ENCODE peak calls at places on chromosome 3, in ten cellular contexts. S is mesenteric fat pad; C is T-helper 9 cell; H is CD8-positive, alpha-beta memory T cell; N is stimulated activated CD4-positive, alpha-beta T cell treated with anti-CD3 and anti-CD28 coated beads, Interleukin-15, amount 100 ng/mL, for 24 hours; F is activated T-helper 9 cell treated with anti-CD3 and anti-CD28 coated beads, Interleukin-2, amount 50 U/mL, for 16 hours; D is OCI-LY7; U is pancreas; I is GM13976; G is NCI-H1105 treated with DMSO at 0.1 percent for 48 hours. Z is an unnamed sample.

GRCh38 chr3:186057594-186057993 is 51.3 kb downstream of the ETV5 start:
- DNase-seq in U (no peak), S (no peak), H (no peak), G (no peak), F (no peak), N (no peak), D (no peak), I (no peak), C (no peak), Z (no peak)

GRCh38 chr3:63351159-63352007 is 73.3 kb downstream of the SYNPR start:
- DNase-seq in G (peak), S (no peak), H (no peak), I (peak), D (peak), C (no peak), N (no peak), U (peak), F (no peak), Z (no peak)

GRCh38 chr3:129040039-129040336 is 20.6 kb upstream of the GP9 start:
- DNase-seq in U (no peak), I (no peak), F (no peak), N (no peak), D (no peak), H (no peak), S (no peak), C (no peak), G (no peak), Z (no peak)

GRCh38 chr3:178562143-178562868 is 26.1 kb downstream of the KCNMB2 start:
- DNase-seq in G (no peak), D (no peak), F (no peak), U (no peak), C (no peak), H (no peak), I (no peak), N (no peak), S (no peak), Z (no peak)

GRCh38 chr3:68402519-68402918 is 529.8 kb downstream of the TAFA4 start:
- DNase-seq in I (no peak), N (no peak), U (no peak), H (no peak), G (no peak), C (no peak), S (no peak), F (no peak), D (no peak), Z (no peak)

GRCh38 chr3:50177346-50177745 is 14.1 kb upstream of the GNAT1 start:
- DNase-seq in F (no peak), N (no peak), U (no peak), H (no peak), I (no peak), G (no peak), D (no peak), C (no peak), S (no peak), Z (no peak)

GRCh38 chr3:39125837-39126500 is 18.5 kb downstream of the TTC21A start:
- DNase-seq in F (no peak), S (no peak), U (peak), N (no peak), G (no peak), C (no peak), I (no peak), D (no peak), H (no peak), Z (peak)

GRCh38 chr3:99114565-99115291 is 213.2 kb upstream of the DCBLD2 start:
- DNase-seq in F (no peak), I (no peak), D (peak), U (no peak), S (no peak), G (no peak), N (no peak), C (no peak), H (no peak), Z (no peak)

GRCh38 chr3:134034005-134034785 is 4.5 kb upstream of the SLCO2A1 start:
- DNase-seq in S (peak), G (no peak), U (no peak), I (no peak), F (no peak), H (no peak), N (no peak), D (no peak), C (no peak), Z (peak)

GRCh38 chr3:146342971-146343370 is 92.1 kb upstream of the PLSCR4 start:
- DNase-seq in U (no peak), C (no peak), H (no peak), D (no peak), I (no peak), F (no peak), G (no peak), N (no peak), S (no peak), Z (no peak)

GRCh38 chr3:113140876-113141275 is 70.5 kb upstream of the BOC start:
- DNase-seq in F (no peak), C (no peak), D (no peak), G (no peak), N (peak), U (no peak), S (no peak), H (no peak), I (no peak), Z (no peak)

GRCh38 chr3:64174328-64174727 is 50.9 kb downstream of the PRICKLE2 start:
- DNase-seq in N (no peak), G (no peak), D (no peak), S (no peak), C (no peak), U (no peak), I (no peak), F (no peak), H (no peak), Z (no peak)

GRCh38 chr3:33236005-33236404 is 17.4 kb upstream of the SUSD5 start:
- DNase-seq in N (no peak), G (no peak), I (no peak), H (no peak), D (no peak), C (no peak), U (no peak), S (no peak), F (no peak), Z (no peak)

GRCh38 chr3:194181612-194182011 is 45.7 kb downstream of the HES1 start:
- DNase-seq in N (no peak), U (no peak), C (no peak), S (no peak), G (no peak), D (no peak), I (no peak), H (no peak), F (no peak), Z (no peak)

GRCh38 chr3:125129512-125129962 is 73.7 kb upstream of the HEG1 start:
- DNase-seq in N (no peak), S (no peak), H (no peak), C (no peak), U (no peak), D (no peak), G (peak), F (no peak), I (no peak), Z (no peak)

GRCh38 chr3:116445291-116445841 is at the start of gene LSAMP:
- DNase-seq in S (no peak), F (no peak), H (no peak), I (no peak), D (no peak), U (no peak), N (no peak), G (peak), C (no peak), Z (no peak)

GRCh38 chr3:178419078-178419477 is 117.2 kb upstream of the KCNMB2 start:
- DNase-seq in N (no peak), S (no peak), G (peak), D (no peak), H (no peak), F (no peak), I (no peak), C (no peak), U (no peak), Z (no peak)

GRCh38 chr3:8762607-8763377 is 6.6 kb downstream of the OXTR start:
- DNase-seq in D (no peak), F (no peak), U (no peak), I (no peak), H (no peak), N (no peak), S (no peak), C (no peak), G (no peak), Z (no peak)

GRCh38 chr3:78734048-78734637 is 1033.7 kb downstream of the ROBO1 start:
- DNase-seq in N (no peak), C (no peak), F (no peak), I (no peak), G (peak), D (no peak), H (no peak), S (no peak), U (no peak), Z (no peak)

GRCh38 chr3:24060055-24060454 is 115.0 kb downstream of the NR1D2 start:
- DNase-seq in H (no peak), F (no peak), N (no peak), I (no peak), S (no peak), G (no peak), C (no peak), U (no peak), D (no peak), Z (no peak)

Z was measured in cardiac septum.